ENCODE peak calls at places on chromosomes 3 and 15, in four cellular contexts. X, Y, E and B are unnamed samples. For H3K4me1, the result is how much of the 10 kb centered on the place peaks cover.

GRCh38 chr3:58062469-58062868 is 54.2 kb downstream of the FLNB start:
- DNase-seq in X (no peak), Y (no peak), E (no peak), B (no peak)

GRCh38 chr3:53072653-53073552 is 27.0 kb upstream of the SFMBT1 start:
- DNase-seq in X (peak), Y (peak), E (peak), B (no peak)

GRCh38 chr15:25397110-25397509 is 41.7 kb downstream of the UBE3A start:
- DNase-seq in X (no peak), Y (peak), E (no peak), B (no peak)

GRCh38 chr3:144523396-144523795 is 551.8 kb downstream of the DIPK2A start:
- DNase-seq in X (no peak), Y (no peak), E (no peak), B (no peak)

GRCh38 chr15:66498501-66499386 is 1.2 kb upstream of the SNAPC5 start:
- DNase-seq in X (no peak), Y (no peak), E (no peak), B (no peak)

GRCh38 chr15:34241376-34242350 is 16.8 kb downstream of the EMC4 start:
- DNase-seq in X (peak), Y (no peak), E (no peak), B (no peak)

GRCh38 chr3:139457066-139457465 is 19.2 kb downstream of the RBP2 start:
- DNase-seq in X (no peak), Y (no peak), E (no peak), B (no peak)

GRCh38 chr15:34754674-34755418 is at the start of gene GJD2:
- DNase-seq in X (no peak), Y (no peak), E (peak), B (no peak)

GRCh38 chr15:48427960-48428547 is 96.8 kb downstream of the DUT start:
- DNase-seq in X (no peak), Y (no peak), E (no peak), B (no peak)

GRCh38 chr3:16103472-16103871 is 71.0 kb upstream of the GALNT15 start:
- DNase-seq in X (no peak), Y (no peak), E (no peak), B (no peak)

GRCh38 chr15:73886717-73887345 is 13.5 kb downstream of the TBC1D21 start:
- DNase-seq in X (no peak), Y (no peak), E (no peak), B (no peak)

GRCh38 chr15:87877114-87877810 is 379.3 kb downstream of the NTRK3 start:
- DNase-seq in X (no peak), Y (no peak), E (no peak), B (no peak)

GRCh38 chr3:64889991-64890390 is 202.2 kb upstream of the ADAMTS9 start:
- DNase-seq in X (no peak), Y (no peak), E (no peak), B (no peak)

GRCh38 chr3:149473314-149473990 is 1.0 kb upstream of the TM4SF4 start:
- DNase-seq in X (peak), Y (peak), E (no peak), B (no peak)

DNA sequence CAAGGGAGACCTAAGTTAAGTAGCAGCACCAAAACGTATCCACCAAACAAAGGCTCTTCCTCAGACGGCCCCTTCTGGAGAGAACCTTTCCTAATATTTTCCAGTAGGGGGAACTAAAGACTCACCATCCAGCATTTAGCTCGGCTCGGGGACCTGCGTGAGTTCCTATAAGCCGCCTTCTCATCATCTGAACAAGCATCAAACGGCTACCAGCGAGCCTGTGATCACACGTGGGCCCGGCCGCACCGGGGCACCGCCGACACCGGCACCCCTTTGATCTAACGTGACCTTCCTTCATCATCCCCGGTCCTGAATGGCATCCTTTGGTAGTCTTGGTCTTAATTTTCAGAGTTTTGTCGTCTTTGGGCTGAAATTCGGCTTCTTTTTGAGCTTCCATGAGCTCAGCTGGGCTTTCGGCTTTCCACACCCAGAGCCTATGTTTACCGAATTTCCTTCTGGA is 1.4 kb upstream of the ROBO2 start:
- DNase-seq in X (peak), Y (peak), E (peak), B (peak)
- H3K4me3 ChIP-seq in X (peak), Y (peak), E (peak), B (peak)

GRCh38 chr3:177824841-177825240 is 627.6 kb upstream of the TBL1XR1 start:
- DNase-seq in X (no peak), Y (no peak), E (no peak), B (no peak)
- TF ChIP-seq POLR2AphosphoS5 in X (no peak), Y (no peak), E (no peak), B (no peak)

GRCh38 chr15:91989821-91990220 is 136.3 kb downstream of the SLCO3A1 start:
- DNase-seq in X (no peak), Y (no peak), E (no peak), B (no peak)
- H3K4me1 ChIP-seq in X (under half), Y (under half), E (under half), B (under half)

GRCh38 chr3:171838218-171838720 is 4.9 kb upstream of the TMEM212 start:
- DNase-seq in X (peak), Y (no peak), E (no peak), B (no peak)

GRCh38 chr3:171835613-171836012 is 7.5 kb upstream of the TMEM212 start:
- DNase-seq in X (no peak), Y (no peak), E (no peak), B (no peak)

GRCh38 chr3:171836836-171837235 is 6.3 kb upstream of the TMEM212 start:
- DNase-seq in X (no peak), Y (no peak), E (no peak), B (no peak)

GRCh38 chr3:171839270-171839669 is 3.9 kb upstream of the TMEM212 start:
- DNase-seq in X (no peak), Y (no peak), E (no peak), B (no peak)

DNA sequence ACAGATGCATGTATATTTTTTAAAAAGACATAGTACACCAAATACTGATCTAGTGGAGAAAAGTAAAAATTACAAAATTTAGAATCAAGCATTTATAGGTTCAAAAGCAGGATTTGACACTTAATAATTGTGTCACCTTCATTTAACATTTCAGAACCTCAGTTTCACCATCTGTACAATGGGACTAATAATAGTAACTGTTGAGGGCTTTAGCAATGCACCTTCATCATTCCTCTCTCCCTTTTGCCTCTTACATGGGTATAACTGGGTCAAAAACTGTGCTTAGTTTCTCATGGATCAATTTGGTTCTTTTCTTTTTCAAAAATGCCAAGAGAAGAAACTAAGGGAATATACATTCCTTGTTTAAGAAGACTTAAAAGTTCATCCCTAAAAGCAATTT is 5.5 kb upstream of the TMEM212 start:
- DNase-seq in X (no peak), Y (no peak), E (no peak), B (no peak)
- H3K4me3 ChIP-seq in X (no peak), Y (no peak), E (no peak), B (no peak)